ENCODE peak calls at places on chromosomes 13 and 19, in seven cellular contexts. One of them, this sample, is unnamed.
A peak's percentile ranks its signal among the peaks of the same experiment; 100 is the strongest.

GRCh38 chr13:114027826-114028225 is 54.0 kb upstream of the C13orf46 start:
- DNase-seq in CD8-positive, alpha-beta T cell: peak; percentile 12
- DNase-seq in SJSA1: no peak
- DNase-seq in thoracic aorta: no peak
- DNase-seq in IMR-90: no peak
- DNase-seq in transverse colon: no peak
- DNase-seq in breast epithelium: no peak
- DNase-seq in this sample: no peak

GRCh38 chr19:28039677-28040381 is 1173.1 kb downstream of the UQCRFS1 start:
- DNase-seq in CD8-positive, alpha-beta T cell: no peak
- DNase-seq in SJSA1: no peak
- DNase-seq in thoracic aorta: no peak
- DNase-seq in IMR-90: no peak
- DNase-seq in transverse colon: no peak
- DNase-seq in breast epithelium: no peak
- DNase-seq in this sample: peak; percentile 35

GRCh38 chr13:50850445-50850844 is 7.0 kb upstream of the DLEU7 start:
- DNase-seq in CD8-positive, alpha-beta T cell: no peak
- DNase-seq in SJSA1: no peak
- DNase-seq in thoracic aorta: no peak
- DNase-seq in IMR-90: no peak
- DNase-seq in transverse colon: no peak
- DNase-seq in breast epithelium: no peak
- DNase-seq in this sample: no peak

GRCh38 chr19:6678690-6679109 is 8.7 kb upstream of the TNFSF14 start:
- DNase-seq in CD8-positive, alpha-beta T cell: no peak
- DNase-seq in SJSA1: no peak
- DNase-seq in thoracic aorta: no peak
- DNase-seq in IMR-90: no peak
- DNase-seq in transverse colon: no peak
- DNase-seq in breast epithelium: no peak
- DNase-seq in this sample: no peak

GRCh38 chr13:72931311-72931710 is 127.5 kb upstream of the KLF5 start:
- DNase-seq in CD8-positive, alpha-beta T cell: no peak
- DNase-seq in SJSA1: no peak
- DNase-seq in thoracic aorta: no peak
- DNase-seq in IMR-90: no peak
- DNase-seq in transverse colon: no peak
- DNase-seq in breast epithelium: no peak
- DNase-seq in this sample: no peak

GRCh38 chr13:65940720-65941119 is 1289.4 kb downstream of the PCDH9 start:
- DNase-seq in CD8-positive, alpha-beta T cell: no peak
- DNase-seq in SJSA1: no peak
- DNase-seq in thoracic aorta: no peak
- DNase-seq in IMR-90: no peak
- DNase-seq in transverse colon: no peak
- DNase-seq in breast epithelium: no peak
- DNase-seq in this sample: no peak

GRCh38 chr19:2089001-2089711 is 7.0 kb downstream of the MOB3A start:
- DNase-seq in CD8-positive, alpha-beta T cell: no peak
- DNase-seq in SJSA1: no peak
- DNase-seq in thoracic aorta: no peak
- DNase-seq in IMR-90: peak; percentile 36
- DNase-seq in transverse colon: no peak
- DNase-seq in breast epithelium: no peak
- DNase-seq in this sample: no peak

GRCh38 chr13:37457594-37457993 is 141.0 kb downstream of the POSTN start:
- DNase-seq in CD8-positive, alpha-beta T cell: no peak
- DNase-seq in SJSA1: no peak
- DNase-seq in thoracic aorta: no peak
- DNase-seq in IMR-90: peak; percentile 16
- DNase-seq in transverse colon: no peak
- DNase-seq in breast epithelium: no peak
- DNase-seq in this sample: no peak

GRCh38 chr13:29969286-29969685 is 118.9 kb upstream of the UBL3 start:
- DNase-seq in CD8-positive, alpha-beta T cell: no peak
- DNase-seq in SJSA1: no peak
- DNase-seq in thoracic aorta: no peak
- DNase-seq in IMR-90: peak; percentile 92
- DNase-seq in transverse colon: no peak
- DNase-seq in breast epithelium: no peak
- DNase-seq in this sample: no peak

GRCh38 chr13:61187471-61187870 is 228.2 kb downstream of the PCDH20 start:
- DNase-seq in CD8-positive, alpha-beta T cell: no peak
- DNase-seq in SJSA1: no peak
- DNase-seq in thoracic aorta: no peak
- DNase-seq in IMR-90: no peak
- DNase-seq in transverse colon: no peak
- DNase-seq in breast epithelium: no peak
- DNase-seq in this sample: no peak

DNA sequence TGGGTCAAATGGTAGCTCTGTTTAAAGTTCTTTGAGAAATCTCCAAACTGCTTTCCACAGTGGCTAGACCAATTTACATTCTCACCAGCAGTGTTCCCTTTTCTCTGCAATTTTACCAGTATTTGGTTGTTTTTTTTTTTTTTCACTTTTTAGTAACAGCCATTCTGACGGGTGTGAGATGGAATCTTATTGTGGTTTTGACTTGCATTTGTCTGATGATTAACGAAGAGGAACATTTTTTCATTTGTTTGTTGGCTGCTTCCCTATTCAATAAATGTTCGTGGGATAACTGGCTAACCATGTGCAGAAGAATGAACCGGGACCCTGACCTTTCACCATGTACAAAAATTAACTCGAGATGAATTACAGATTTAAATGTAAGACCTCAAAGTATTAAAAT is 31.2 kb downstream of the CYP4F2 start:
- DNase-seq in CD8-positive, alpha-beta T cell: no peak
- DNase-seq in SJSA1: no peak
- DNase-seq in thoracic aorta: no peak
- DNase-seq in IMR-90: no peak
- DNase-seq in transverse colon: no peak
- DNase-seq in breast epithelium: no peak
- DNase-seq in this sample: no peak
- H3K9me3 ChIP-seq in CD8-positive, alpha-beta T cell: no peaks in the 10 kb centered on the region
- H3K9me3 ChIP-seq in SJSA1: no peaks in the 10 kb centered on the region
- H3K9me3 ChIP-seq in thoracic aorta: no peaks in the 10 kb centered on the region
- H3K9me3 ChIP-seq in IMR-90: peaks cover 2% of the 10 kb centered on the region
- H3K9me3 ChIP-seq in transverse colon: no peaks in the 10 kb centered on the region
- H3K9me3 ChIP-seq in breast epithelium: no peaks in the 10 kb centered on the region
- H3K9me3 ChIP-seq in this sample: no peaks in the 10 kb centered on the region

GRCh38 chr19:44496711-44497110 is 3.6 kb downstream of the ZNF180 start:
- DNase-seq in CD8-positive, alpha-beta T cell: no peak
- DNase-seq in SJSA1: no peak
- DNase-seq in thoracic aorta: no peak
- DNase-seq in IMR-90: no peak
- DNase-seq in transverse colon: no peak
- DNase-seq in breast epithelium: no peak
- DNase-seq in this sample: no peak

GRCh38 chr19:44499559-44499958 is 763 bp downstream of the ZNF180 start:
- DNase-seq in CD8-positive, alpha-beta T cell: no peak
- DNase-seq in SJSA1: no peak
- DNase-seq in thoracic aorta: no peak
- DNase-seq in IMR-90: no peak
- DNase-seq in transverse colon: no peak
- DNase-seq in breast epithelium: no peak
- DNase-seq in this sample: no peak

GRCh38 chr19:44499962-44500949 is at the start of gene ZNF180:
- DNase-seq in CD8-positive, alpha-beta T cell: peak; percentile 95
- DNase-seq in SJSA1: peak; percentile 98
- DNase-seq in thoracic aorta: peak; percentile 76
- DNase-seq in IMR-90: peak; percentile 90
- DNase-seq in transverse colon: peak; percentile 96
- DNase-seq in breast epithelium: peak; percentile 96
- DNase-seq in this sample: peak; percentile 98

DNA sequence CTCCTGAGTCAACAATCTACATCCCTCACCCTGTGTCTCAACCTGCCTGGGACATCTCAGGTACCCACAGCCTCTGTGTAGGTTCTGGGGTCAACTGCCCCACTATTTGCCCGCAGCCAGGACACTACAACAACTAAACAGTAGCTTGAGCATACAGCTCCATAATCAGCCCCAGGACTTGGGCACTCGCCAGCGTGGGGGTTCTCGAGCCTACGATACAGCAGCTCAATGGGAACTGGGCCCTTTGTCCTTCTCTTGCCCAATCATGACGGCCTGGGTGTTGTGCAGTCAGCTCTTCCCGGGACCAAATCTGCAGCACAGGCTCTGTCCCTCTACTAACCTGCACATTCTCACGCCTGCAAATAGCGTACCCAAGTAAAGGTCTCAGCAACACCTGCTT is 1.3 kb downstream of the ZNF180 start:
- DNase-seq in CD8-positive, alpha-beta T cell: no peak
- DNase-seq in SJSA1: no peak
- DNase-seq in thoracic aorta: no peak
- DNase-seq in IMR-90: no peak
- DNase-seq in transverse colon: no peak
- DNase-seq in breast epithelium: no peak
- DNase-seq in this sample: no peak
- H3K9me3 ChIP-seq in CD8-positive, alpha-beta T cell: peaks cover 24% of the 10 kb centered on the region
- H3K9me3 ChIP-seq in SJSA1: peaks cover 42% of the 10 kb centered on the region
- H3K9me3 ChIP-seq in thoracic aorta: peaks cover 33% of the 10 kb centered on the region
- H3K9me3 ChIP-seq in IMR-90: peaks cover 47% of the 10 kb centered on the region
- H3K9me3 ChIP-seq in transverse colon: peaks cover 27% of the 10 kb centered on the region
- H3K9me3 ChIP-seq in breast epithelium: peaks cover 51% of the 10 kb centered on the region
- H3K9me3 ChIP-seq in this sample: peaks cover 22% of the 10 kb centered on the region

DNA sequence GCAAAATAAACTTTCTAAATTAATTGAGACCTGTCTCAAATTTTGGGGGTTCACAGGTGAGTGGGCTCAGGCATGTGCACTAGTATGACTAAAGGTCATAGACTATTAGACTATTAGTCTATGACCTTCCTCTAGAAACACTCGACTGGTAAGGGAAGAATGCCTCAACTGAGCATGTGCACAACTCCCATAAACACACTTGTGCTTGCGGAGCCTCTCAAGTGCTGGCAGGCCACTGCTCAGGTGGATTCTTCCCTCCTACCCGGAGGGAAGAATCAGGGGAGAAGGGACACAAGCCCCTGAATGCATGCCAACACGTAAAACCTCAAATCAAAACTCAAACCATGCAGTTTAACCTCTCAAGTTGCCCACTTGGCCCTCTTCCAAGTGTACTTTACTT is 287.6 kb upstream of the SGCG start:
- DNase-seq in CD8-positive, alpha-beta T cell: no peak
- DNase-seq in SJSA1: no peak
- DNase-seq in thoracic aorta: no peak
- DNase-seq in IMR-90: no peak
- DNase-seq in transverse colon: no peak
- DNase-seq in breast epithelium: no peak
- DNase-seq in this sample: no peak
- H3K9me3 ChIP-seq in CD8-positive, alpha-beta T cell: no peaks in the 10 kb centered on the region
- H3K9me3 ChIP-seq in SJSA1: no peaks in the 10 kb centered on the region
- H3K9me3 ChIP-seq in thoracic aorta: no peaks in the 10 kb centered on the region
- H3K9me3 ChIP-seq in IMR-90: no peaks in the 10 kb centered on the region
- H3K9me3 ChIP-seq in transverse colon: no peaks in the 10 kb centered on the region
- H3K9me3 ChIP-seq in breast epithelium: no peaks in the 10 kb centered on the region
- H3K9me3 ChIP-seq in this sample: no peaks in the 10 kb centered on the region

GRCh38 chr19:57010541-57010940 is 109.2 kb upstream of the USP29 start:
- DNase-seq in CD8-positive, alpha-beta T cell: no peak
- DNase-seq in SJSA1: no peak
- DNase-seq in thoracic aorta: no peak
- DNase-seq in IMR-90: no peak
- DNase-seq in transverse colon: no peak
- DNase-seq in breast epithelium: no peak
- DNase-seq in this sample: no peak
- H3K9me3 ChIP-seq in CD8-positive, alpha-beta T cell: no peaks in the 10 kb centered on the region
- H3K9me3 ChIP-seq in SJSA1: peaks cover 11% of the 10 kb centered on the region
- H3K9me3 ChIP-seq in thoracic aorta: no peaks in the 10 kb centered on the region
- H3K9me3 ChIP-seq in IMR-90: peaks cover 32% of the 10 kb centered on the region
- H3K9me3 ChIP-seq in transverse colon: no peaks in the 10 kb centered on the region
- H3K9me3 ChIP-seq in breast epithelium: peaks cover 14% of the 10 kb centered on the region
- H3K9me3 ChIP-seq in this sample: no peaks in the 10 kb centered on the region

This sample was measured in hepatocyte.